ENCODE peak calls at places on chromosomes 7 and 10, in six cellular contexts. One of them, this sample, is unnamed. For H3K27me3, the result is how much of the 10 kb centered on the place peaks cover.

GRCh38 chr10:131859341-131860020 is 41.3 kb upstream of the PPP2R2D start:
- DNase-seq in transverse colon: no peak
- DNase-seq in PC-9: no peak
- DNase-seq in tibial nerve: no peak
- DNase-seq in brain microvascular endothelial cell: no peak
- DNase-seq in mammary epithelial cell: no peak
- DNase-seq in this sample: no peak

GRCh38 chr7:117014673-117015133 is 61.4 kb downstream of the ST7 start:
- DNase-seq in transverse colon: peak
- DNase-seq in PC-9: no peak
- DNase-seq in tibial nerve: peak
- DNase-seq in brain microvascular endothelial cell: peak
- DNase-seq in mammary epithelial cell: peak
- DNase-seq in this sample: no peak

GRCh38 chr7:154350892-154351291 is 298.7 kb downstream of the DPP6 start:
- DNase-seq in transverse colon: no peak
- DNase-seq in PC-9: no peak
- DNase-seq in tibial nerve: no peak
- DNase-seq in brain microvascular endothelial cell: no peak
- DNase-seq in mammary epithelial cell: no peak
- DNase-seq in this sample: no peak

GRCh38 chr10:114073787-114074186 is 30.1 kb downstream of the ADRB1 start:
- DNase-seq in transverse colon: no peak
- DNase-seq in PC-9: no peak
- DNase-seq in tibial nerve: no peak
- DNase-seq in brain microvascular endothelial cell: no peak
- DNase-seq in mammary epithelial cell: no peak
- DNase-seq in this sample: no peak

GRCh38 chr7:155483868-155484325 is 26.0 kb downstream of the EN2 start:
- DNase-seq in transverse colon: no peak
- DNase-seq in PC-9: no peak
- DNase-seq in tibial nerve: no peak
- DNase-seq in brain microvascular endothelial cell: no peak
- DNase-seq in mammary epithelial cell: peak
- DNase-seq in this sample: no peak

GRCh38 chr10:42882597-42882996 is 100.0 kb downstream of the BMS1 start:
- DNase-seq in transverse colon: no peak
- DNase-seq in PC-9: no peak
- DNase-seq in tibial nerve: no peak
- DNase-seq in brain microvascular endothelial cell: no peak
- DNase-seq in mammary epithelial cell: no peak
- DNase-seq in this sample: no peak

GRCh38 chr10:86229378-86229777 is 137.2 kb downstream of the GRID1 start:
- DNase-seq in transverse colon: no peak
- DNase-seq in PC-9: no peak
- DNase-seq in tibial nerve: no peak
- DNase-seq in brain microvascular endothelial cell: no peak
- DNase-seq in mammary epithelial cell: no peak
- DNase-seq in this sample: no peak

GRCh38 chr7:139618482-139619366 is 95.2 kb downstream of the CLEC2L start:
- DNase-seq in transverse colon: peak
- DNase-seq in PC-9: peak
- DNase-seq in tibial nerve: no peak
- DNase-seq in brain microvascular endothelial cell: peak
- DNase-seq in mammary epithelial cell: peak
- DNase-seq in this sample: no peak

GRCh38 chr7:517848-518629 is 1.6 kb downstream of the PDGFA start:
- DNase-seq in transverse colon: peak
- DNase-seq in PC-9: peak
- DNase-seq in tibial nerve: peak
- DNase-seq in brain microvascular endothelial cell: peak
- DNase-seq in mammary epithelial cell: peak
- DNase-seq in this sample: no peak

GRCh38 chr10:60426425-60426824 is 36.8 kb upstream of the ANK3 start:
- DNase-seq in transverse colon: no peak
- DNase-seq in PC-9: no peak
- DNase-seq in tibial nerve: no peak
- DNase-seq in brain microvascular endothelial cell: peak
- DNase-seq in mammary epithelial cell: peak
- DNase-seq in this sample: peak

GRCh38 chr10:21989453-21990154 is 13.9 kb downstream of the DNAJC1 start:
- DNase-seq in transverse colon: peak
- DNase-seq in PC-9: peak
- DNase-seq in tibial nerve: no peak
- DNase-seq in brain microvascular endothelial cell: peak
- DNase-seq in mammary epithelial cell: peak
- DNase-seq in this sample: no peak

GRCh38 chr10:72275351-72276012 is 1.8 kb downstream of the DDIT4 start:
- DNase-seq in transverse colon: peak
- DNase-seq in PC-9: no peak
- DNase-seq in tibial nerve: no peak
- DNase-seq in brain microvascular endothelial cell: no peak
- DNase-seq in mammary epithelial cell: peak
- DNase-seq in this sample: no peak

GRCh38 chr10:122127943-122128342 is 139.0 kb downstream of the TACC2 start:
- DNase-seq in transverse colon: no peak
- DNase-seq in PC-9: peak
- DNase-seq in tibial nerve: no peak
- DNase-seq in brain microvascular endothelial cell: peak
- DNase-seq in mammary epithelial cell: no peak
- DNase-seq in this sample: no peak

GRCh38 chr10:97647556-97647955 is 7.1 kb downstream of the PI4K2A start:
- DNase-seq in transverse colon: no peak
- DNase-seq in PC-9: no peak
- DNase-seq in tibial nerve: no peak
- DNase-seq in brain microvascular endothelial cell: no peak
- DNase-seq in mammary epithelial cell: peak
- DNase-seq in this sample: no peak

GRCh38 chr7:46229409-46229808 is 308.3 kb upstream of the IGFBP3 start:
- DNase-seq in transverse colon: no peak
- DNase-seq in PC-9: no peak
- DNase-seq in tibial nerve: no peak
- DNase-seq in brain microvascular endothelial cell: peak
- DNase-seq in mammary epithelial cell: peak
- DNase-seq in this sample: peak

GRCh38 chr10:124536496-124537050 is 75.0 kb downstream of the LHPP start:
- DNase-seq in transverse colon: no peak
- DNase-seq in PC-9: no peak
- DNase-seq in tibial nerve: no peak
- DNase-seq in brain microvascular endothelial cell: no peak
- DNase-seq in mammary epithelial cell: no peak
- DNase-seq in this sample: no peak

GRCh38 chr7:36348256-36348655 is 41.4 kb upstream of the ANLN start:
- DNase-seq in transverse colon: no peak
- DNase-seq in PC-9: no peak
- DNase-seq in tibial nerve: no peak
- DNase-seq in brain microvascular endothelial cell: peak
- DNase-seq in mammary epithelial cell: no peak
- DNase-seq in this sample: no peak

GRCh38 chr10:70528726-70529362 is 50.3 kb downstream of the PALD1 start:
- DNase-seq in transverse colon: no peak
- DNase-seq in PC-9: no peak
- DNase-seq in tibial nerve: no peak
- DNase-seq in brain microvascular endothelial cell: peak
- DNase-seq in mammary epithelial cell: peak
- DNase-seq in this sample: no peak

GRCh38 chr7:108045154-108045553 is 42.2 kb upstream of the LAMB1 start:
- DNase-seq in transverse colon: no peak
- DNase-seq in PC-9: no peak
- DNase-seq in tibial nerve: no peak
- DNase-seq in brain microvascular endothelial cell: peak
- DNase-seq in mammary epithelial cell: no peak
- DNase-seq in this sample: no peak

GRCh38 chr10:114694062-114694461 is 36.0 kb upstream of the ABLIM1 start:
- DNase-seq in transverse colon: no peak
- DNase-seq in PC-9: no peak
- DNase-seq in tibial nerve: no peak
- DNase-seq in brain microvascular endothelial cell: no peak
- DNase-seq in mammary epithelial cell: peak
- DNase-seq in this sample: no peak

GRCh38 chr7:129385116-129385515 is 49.1 kb upstream of the STRIP2 start:
- DNase-seq in transverse colon: no peak
- DNase-seq in PC-9: no peak
- DNase-seq in tibial nerve: no peak
- DNase-seq in brain microvascular endothelial cell: no peak
- DNase-seq in mammary epithelial cell: no peak
- DNase-seq in this sample: no peak

GRCh38 chr10:70668454-70668970 is 3.8 kb upstream of the ADAMTS14 start:
- DNase-seq in transverse colon: no peak
- DNase-seq in PC-9: no peak
- DNase-seq in tibial nerve: no peak
- DNase-seq in brain microvascular endothelial cell: peak
- DNase-seq in mammary epithelial cell: no peak
- DNase-seq in this sample: no peak

GRCh38 chr7:48742046-48742445 is 182.3 kb upstream of the CDC14C start:
- DNase-seq in transverse colon: no peak
- DNase-seq in PC-9: no peak
- DNase-seq in tibial nerve: no peak
- DNase-seq in brain microvascular endothelial cell: no peak
- DNase-seq in mammary epithelial cell: no peak
- DNase-seq in this sample: no peak

GRCh38 chr10:43665054-43665453 is 16.4 kb upstream of the ZNF32 start:
- DNase-seq in transverse colon: no peak
- DNase-seq in PC-9: no peak
- DNase-seq in tibial nerve: no peak
- DNase-seq in brain microvascular endothelial cell: no peak
- DNase-seq in mammary epithelial cell: no peak
- DNase-seq in this sample: no peak

DNA sequence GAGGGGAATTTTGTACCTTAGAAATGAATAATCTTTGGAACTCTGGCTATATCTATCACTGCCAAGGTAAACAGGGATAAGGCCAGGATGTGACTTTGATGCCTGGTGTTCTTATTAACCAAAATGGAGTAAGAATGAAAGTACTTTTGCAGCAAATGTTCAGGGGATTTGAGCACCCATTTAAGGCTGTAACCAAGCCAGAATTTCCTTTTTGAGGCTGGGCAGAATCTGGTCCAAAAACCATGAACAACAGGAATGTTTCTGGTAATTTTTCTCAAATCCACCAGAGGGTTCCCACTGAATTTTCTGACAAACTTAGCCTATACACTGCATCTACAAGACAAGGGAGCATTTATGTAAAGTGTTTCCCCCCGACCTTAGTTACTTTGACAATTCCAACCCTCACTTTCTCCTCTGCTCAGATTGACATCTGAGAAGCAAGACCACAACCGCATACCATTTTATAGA is 120.6 kb downstream of the BAMBI start:
- DNase-seq in transverse colon: no peak
- DNase-seq in PC-9: no peak
- DNase-seq in tibial nerve: no peak
- DNase-seq in brain microvascular endothelial cell: no peak
- DNase-seq in mammary epithelial cell: no peak
- DNase-seq in this sample: no peak
- TF ChIP-seq CTCF in transverse colon: no peak
- TF ChIP-seq CTCF in PC-9: no peak
- TF ChIP-seq CTCF in tibial nerve: no peak
- TF ChIP-seq CTCF in brain microvascular endothelial cell: no peak
- TF ChIP-seq CTCF in mammary epithelial cell: no peak
- TF ChIP-seq CTCF in this sample: no peak

GRCh38 chr7:157855452-157856213 is 518.8 kb downstream of the DNAJB6 start:
- DNase-seq in transverse colon: no peak
- DNase-seq in PC-9: no peak
- DNase-seq in tibial nerve: peak
- DNase-seq in brain microvascular endothelial cell: no peak
- DNase-seq in mammary epithelial cell: no peak
- DNase-seq in this sample: no peak
- H3K27me3 ChIP-seq in transverse colon: under half
- H3K27me3 ChIP-seq in PC-9: half or more
- H3K27me3 ChIP-seq in tibial nerve: under half
- H3K27me3 ChIP-seq in brain microvascular endothelial cell: under half
- H3K27me3 ChIP-seq in mammary epithelial cell: under half
- H3K27me3 ChIP-seq in this sample: under half

GRCh38 chr10:58438340-58438739 is 53.1 kb downstream of the TFAM start:
- DNase-seq in transverse colon: no peak
- DNase-seq in PC-9: no peak
- DNase-seq in tibial nerve: no peak
- DNase-seq in brain microvascular endothelial cell: peak
- DNase-seq in mammary epithelial cell: peak
- DNase-seq in this sample: peak

GRCh38 chr10:58431903-58432302 is 46.7 kb downstream of the TFAM start:
- DNase-seq in transverse colon: no peak
- DNase-seq in PC-9: no peak
- DNase-seq in tibial nerve: no peak
- DNase-seq in brain microvascular endothelial cell: no peak
- DNase-seq in mammary epithelial cell: no peak
- DNase-seq in this sample: no peak

GRCh38 chr10:58436071-58436470 is 50.9 kb downstream of the TFAM start:
- DNase-seq in transverse colon: no peak
- DNase-seq in PC-9: peak
- DNase-seq in tibial nerve: no peak
- DNase-seq in brain microvascular endothelial cell: peak
- DNase-seq in mammary epithelial cell: peak
- DNase-seq in this sample: peak

GRCh38 chr10:58438986-58439385 is 53.8 kb downstream of the TFAM start:
- DNase-seq in transverse colon: no peak
- DNase-seq in PC-9: no peak
- DNase-seq in tibial nerve: no peak
- DNase-seq in brain microvascular endothelial cell: no peak
- DNase-seq in mammary epithelial cell: peak
- DNase-seq in this sample: no peak

GRCh38 chr10:58435297-58435696 is 50.1 kb downstream of the TFAM start:
- DNase-seq in transverse colon: peak
- DNase-seq in PC-9: peak
- DNase-seq in tibial nerve: no peak
- DNase-seq in brain microvascular endothelial cell: peak
- DNase-seq in mammary epithelial cell: peak
- DNase-seq in this sample: peak
- TF ChIP-seq CTCF in transverse colon: no peak
- TF ChIP-seq CTCF in PC-9: no peak
- TF ChIP-seq CTCF in tibial nerve: no peak
- TF ChIP-seq CTCF in brain microvascular endothelial cell: peak
- TF ChIP-seq CTCF in mammary epithelial cell: peak
- TF ChIP-seq CTCF in this sample: peak

DNA sequence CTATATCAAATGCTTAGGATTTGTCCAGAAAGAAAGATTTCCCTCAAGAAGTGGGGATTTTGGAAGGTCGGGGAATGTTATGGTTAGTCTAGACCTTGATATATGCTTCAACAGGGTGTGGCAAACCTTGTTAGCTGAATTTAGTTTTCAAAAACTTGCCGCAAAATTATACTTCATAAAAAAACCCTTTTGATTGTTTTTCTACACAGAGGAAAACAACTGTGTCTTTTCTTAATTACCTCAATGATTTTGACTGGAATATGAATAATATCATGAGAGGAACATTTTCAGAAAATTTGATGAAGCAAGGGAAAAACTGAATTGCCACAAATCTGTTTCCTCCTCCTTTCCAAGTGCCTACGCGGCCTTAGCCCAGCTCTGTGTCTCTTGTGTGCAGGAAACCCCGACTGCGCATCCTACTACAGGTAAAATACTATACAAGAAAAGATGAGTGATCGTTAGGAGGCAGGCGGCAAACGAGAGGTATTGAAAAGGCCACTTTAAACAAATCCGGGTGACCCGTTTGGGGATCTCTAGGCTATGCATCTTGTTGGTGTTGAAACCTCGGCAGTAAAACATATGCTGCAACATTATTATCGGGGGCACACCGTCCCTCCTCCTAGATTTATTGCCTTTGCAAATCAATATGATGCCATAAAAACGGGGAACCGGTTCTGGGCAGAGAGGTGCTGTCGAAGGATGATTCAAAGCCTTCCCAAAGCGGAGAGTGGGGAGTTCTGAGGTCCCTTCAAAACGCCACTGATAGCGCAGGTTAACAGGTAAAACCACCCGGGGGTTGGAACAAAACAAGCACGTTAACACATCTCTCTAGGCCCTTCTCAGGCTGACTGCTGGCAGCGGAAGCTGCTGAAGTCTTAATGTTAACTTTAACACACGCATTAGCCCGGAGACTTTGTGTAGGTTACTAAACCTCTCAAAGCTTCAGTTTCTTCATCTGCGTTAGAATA is 2.3 kb upstream of the TBX20 start:
- DNase-seq in transverse colon: no peak
- DNase-seq in PC-9: no peak
- DNase-seq in tibial nerve: no peak
- DNase-seq in brain microvascular endothelial cell: no peak
- DNase-seq in mammary epithelial cell: no peak
- DNase-seq in this sample: no peak
- H3K27me3 ChIP-seq in transverse colon: half or more
- H3K27me3 ChIP-seq in PC-9: under half
- H3K27me3 ChIP-seq in tibial nerve: half or more
- H3K27me3 ChIP-seq in brain microvascular endothelial cell: half or more
- H3K27me3 ChIP-seq in mammary epithelial cell: half or more
- H3K27me3 ChIP-seq in this sample: half or more